ENCODE peak calls at places on chromosomes 5 and 9, in six cellular contexts. Q, W, A, H, T and C are unnamed samples.

GRCh38 chr5:88734191-88734640 is 148.8 kb downstream of the MEF2C start:
- DNase-seq in Q (peak), W (peak), A (no peak), H (no peak), T (no peak), C (no peak)

GRCh38 chr5:141507387-141508091 is 18.7 kb downstream of the PCDHGC5 start:
- DNase-seq in Q (no peak), W (peak), A (no peak), H (peak), T (peak), C (no peak)

GRCh38 chr5:181173420-181174342 is 26.3 kb downstream of the OR2V2 start:
- DNase-seq in Q (no peak), W (peak), A (no peak), H (peak), T (peak), C (peak)

GRCh38 chr5:120516799-120517198 is 52.7 kb downstream of the PRR16 start:
- DNase-seq in Q (no peak), W (no peak), A (no peak), H (peak), T (no peak), C (no peak)

GRCh38 chr5:40834849-40835787 is at the start of gene RPL37:
- DNase-seq in Q (peak), W (peak), A (peak), H (peak), T (peak), C (peak)

GRCh38 chr5:11139471-11139870 is 378.4 kb upstream of the DAP start:
- DNase-seq in Q (no peak), W (no peak), A (no peak), H (peak), T (peak), C (no peak)

GRCh38 chr5:138724470-138725146 is 28.6 kb upstream of the CTNNA1 start:
- DNase-seq in Q (no peak), W (no peak), A (no peak), H (no peak), T (no peak), C (peak)

GRCh38 chr5:116516021-116516420 is 58.6 kb downstream of the SEMA6A start:
- DNase-seq in Q (no peak), W (peak), A (no peak), H (no peak), T (no peak), C (no peak)

GRCh38 chr5:142819292-142819691 is 49.1 kb downstream of the ARHGAP26 start:
- DNase-seq in Q (peak), W (no peak), A (no peak), H (no peak), T (no peak), C (no peak)

GRCh38 chr9:92564479-92564878 is 28.7 kb upstream of the ECM2 start:
- DNase-seq in Q (no peak), W (no peak), A (no peak), H (peak), T (no peak), C (no peak)

GRCh38 chr5:79720096-79720495 is 30.5 kb downstream of the CMYA5 start:
- DNase-seq in Q (no peak), W (no peak), A (no peak), H (no peak), T (no peak), C (no peak)

GRCh38 chr5:66891184-66891925 is 295.2 kb downstream of the MAST4 start:
- DNase-seq in Q (peak), W (no peak), A (no peak), H (peak), T (no peak), C (peak)

GRCh38 chr9:86357091-86357866 is 3.1 kb upstream of the TUT7 start:
- DNase-seq in Q (no peak), W (no peak), A (no peak), H (peak), T (no peak), C (no peak)

GRCh38 chr9:8365466-8366160 is 566.0 kb upstream of the DMAC1 start:
- DNase-seq in Q (no peak), W (no peak), A (no peak), H (peak), T (no peak), C (no peak)

GRCh38 chr9:71767421-71768321 is 642 bp downstream of the CEMIP2 start:
- DNase-seq in Q (peak), W (no peak), A (peak), H (peak), T (no peak), C (no peak)

GRCh38 chr9:122835313-122835731 is 6.9 kb upstream of the PDCL start:
- DNase-seq in Q (no peak), W (peak), A (no peak), H (no peak), T (no peak), C (no peak)

GRCh38 chr5:154076240-154076922 is 37.6 kb downstream of the MFAP3 start:
- DNase-seq in Q (no peak), W (no peak), A (no peak), H (no peak), T (no peak), C (no peak)

GRCh38 chr9:32161720-32162119 is 222.7 kb upstream of the ACO1 start:
- DNase-seq in Q (no peak), W (no peak), A (no peak), H (no peak), T (no peak), C (no peak)

GRCh38 chr9:128912270-128912853 is 8.4 kb upstream of the PHYHD1 start:
- DNase-seq in Q (no peak), W (no peak), A (no peak), H (peak), T (peak), C (peak)

DNA sequence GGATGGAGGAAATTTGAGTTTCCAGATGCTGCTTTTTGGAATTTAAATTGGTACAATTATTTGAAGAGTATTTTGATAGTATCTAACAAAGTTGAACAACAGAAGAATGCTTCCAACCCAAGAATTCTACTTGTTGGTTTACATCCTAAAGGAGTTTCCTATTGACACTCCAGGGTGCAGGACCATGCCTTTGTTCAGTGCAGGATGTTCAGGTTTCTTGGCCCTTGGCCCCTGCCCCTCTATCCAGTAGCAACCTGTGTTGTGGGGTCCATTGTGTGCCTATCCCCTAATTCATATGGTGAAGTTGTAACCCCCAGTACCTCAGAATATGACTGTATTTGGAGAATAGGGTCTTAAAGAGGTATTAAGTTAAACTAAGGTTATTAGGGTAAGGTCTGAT is 750.0 kb upstream of the ZNF608 start:
- DNase-seq in Q (no peak), W (no peak), A (no peak), H (no peak), T (no peak), C (no peak)
- H3K27ac ChIP-seq in Q (no peak), W (no peak), A (no peak), H (no peak), T (no peak), C (no peak)

GRCh38 chr5:35161637-35162248 is 68.5 kb downstream of the PRLR start:
- DNase-seq in Q (no peak), W (no peak), A (no peak), H (no peak), T (no peak), C (no peak)

GRCh38 chr5:35158627-35159369 is 71.5 kb downstream of the PRLR start:
- DNase-seq in Q (no peak), W (no peak), A (no peak), H (no peak), T (no peak), C (no peak)

GRCh38 chr5:35162848-35163770 is 67.2 kb downstream of the PRLR start:
- DNase-seq in Q (no peak), W (no peak), A (no peak), H (no peak), T (no peak), C (no peak)

GRCh38 chr5:35159370-35159742 is 70.9 kb downstream of the PRLR start:
- DNase-seq in Q (no peak), W (no peak), A (peak), H (no peak), T (no peak), C (no peak)

DNA sequence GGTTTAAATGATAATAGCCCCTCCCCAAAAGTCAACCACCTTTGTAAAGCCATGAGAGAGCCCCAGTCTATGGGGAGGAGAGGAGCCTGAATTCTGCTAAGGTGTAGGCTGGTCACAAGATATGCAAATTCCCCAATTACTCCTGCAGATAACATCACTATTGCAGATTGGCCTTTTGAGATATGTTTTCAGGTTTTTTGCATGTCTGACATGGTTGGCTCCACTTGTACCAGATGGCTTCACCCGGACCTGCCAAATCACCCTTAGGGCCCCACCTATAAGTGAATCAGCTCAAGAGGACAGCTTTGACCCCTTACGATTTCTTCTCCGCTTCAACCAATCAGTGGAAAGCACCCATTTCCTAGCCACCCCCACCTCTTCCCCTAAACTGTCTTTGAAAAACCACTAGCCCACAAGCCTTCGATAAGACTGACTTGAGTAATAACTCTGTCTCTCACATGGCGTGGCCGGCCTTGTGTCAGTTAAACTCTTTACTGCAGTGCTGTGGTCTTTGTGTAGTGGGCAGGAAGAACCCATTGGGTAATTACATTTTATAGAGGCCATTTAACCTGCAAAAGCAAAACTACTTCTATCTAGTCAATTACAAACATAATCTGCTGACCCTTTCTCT is 69.7 kb downstream of the PRLR start:
- DNase-seq in Q (no peak), W (no peak), A (no peak), H (no peak), T (no peak), C (no peak)
- H3K27ac ChIP-seq in Q (no peak), W (no peak), A (no peak), H (no peak), T (no peak), C (no peak)

DNA sequence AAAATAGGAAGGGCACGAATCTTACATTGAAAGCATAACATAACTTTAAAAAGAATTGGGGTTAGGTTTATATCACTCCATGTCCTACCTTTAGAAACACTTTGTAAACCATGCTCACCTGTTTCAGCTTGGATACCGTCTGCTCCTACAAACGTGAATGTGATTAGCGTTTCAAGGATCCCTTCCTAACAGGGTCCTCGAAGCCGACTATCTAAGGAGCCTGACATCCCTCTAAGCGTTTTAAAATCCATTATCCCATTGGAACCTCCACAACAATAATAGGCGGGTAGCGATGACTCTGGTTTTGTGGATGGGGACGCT is 1.0 kb downstream of the SVEP1 start:
- DNase-seq in Q (no peak), W (no peak), A (no peak), H (no peak), T (no peak), C (no peak)
- H3K27ac ChIP-seq in Q (peak), W (no peak), A (peak), H (peak), T (no peak), C (no peak)

DNA sequence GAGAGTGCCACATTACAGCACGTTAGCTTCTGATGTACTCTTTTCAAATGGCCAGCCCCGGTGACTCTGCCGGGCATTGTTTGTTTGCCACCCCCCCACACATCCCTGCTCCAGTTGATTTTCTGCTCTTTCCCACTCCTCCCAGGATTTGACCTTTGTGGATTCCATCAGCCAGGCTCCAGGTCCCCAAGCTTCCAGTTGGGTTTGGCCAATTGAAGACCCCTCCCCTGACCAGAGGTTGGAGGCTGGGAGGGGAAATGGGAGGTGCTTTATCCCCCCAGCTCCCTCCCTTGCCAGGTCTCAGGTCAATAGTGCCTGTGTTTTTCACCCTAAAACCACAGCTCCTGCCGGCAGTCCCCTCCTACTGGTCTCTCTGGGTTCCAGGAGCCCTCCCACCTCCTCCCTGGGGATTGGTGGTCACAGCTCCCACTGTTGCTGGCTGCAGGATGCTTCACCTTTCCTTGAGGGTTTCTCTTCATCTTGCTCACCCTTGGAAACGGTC is 34.9 kb downstream of the IRF1 start:
- DNase-seq in Q (no peak), W (no peak), A (no peak), H (no peak), T (no peak), C (no peak)
- H3K27ac ChIP-seq in Q (peak), W (peak), A (peak), H (no peak), T (peak), C (peak)